ENCODE peak calls at places on chromosomes 3 and 15, in six cellular contexts. H is fibroblast of lung, N is SK-N-SH, T is psoas muscle, O is cardiac muscle cell, Q is DND-41. K is an unnamed sample. For H3K9me3, the result is how much of the 10 kb centered on the place peaks cover.

GRCh38 chr15:59550961-59551360 is 60.6 kb upstream of the GCNT3 start:
- DNase-seq in H (no peak), N (no peak), T (no peak), O (no peak), Q (no peak), K (no peak)

GRCh38 chr3:134250717-134251220 is at the start of gene RYK:
- DNase-seq in H (peak), N (peak), T (peak), O (peak), Q (peak), K (peak)

GRCh38 chr15:87038404-87038803 is 958.7 kb downstream of the AGBL1 start:
- DNase-seq in H (no peak), N (no peak), T (no peak), O (no peak), Q (no peak), K (no peak)

GRCh38 chr15:39583586-39584265 is 2.8 kb downstream of the THBS1 start:
- DNase-seq in H (peak), N (peak), T (no peak), O (peak), Q (peak), K (peak)

GRCh38 chr3:82942041-82942440 is 1180.6 kb upstream of the GBE1 start:
- DNase-seq in H (no peak), N (no peak), T (no peak), O (no peak), Q (no peak), K (no peak)

GRCh38 chr3:107938128-107938527 is 152.7 kb downstream of the CD47 start:
- DNase-seq in H (peak), N (peak), T (no peak), O (peak), Q (peak), K (peak)

GRCh38 chr3:155382396-155383042 is 89.0 kb upstream of the STRIT1 start:
- DNase-seq in H (peak), N (peak), T (peak), O (peak), Q (peak), K (peak)

GRCh38 chr3:28218917-28219198 is 22.6 kb upstream of the CMC1 start:
- DNase-seq in H (no peak), N (no peak), T (no peak), O (no peak), Q (no peak), K (no peak)

GRCh38 chr15:73355866-73356265 is 12.9 kb downstream of the HCN4 start:
- DNase-seq in H (no peak), N (no peak), T (no peak), O (no peak), Q (no peak), K (no peak)

GRCh38 chr15:70703483-70703882 is 59.9 kb downstream of the UACA start:
- DNase-seq in H (peak), N (no peak), T (no peak), O (peak), Q (no peak), K (no peak)

GRCh38 chr15:59791079-59791478 is 102.0 kb upstream of the BNIP2 start:
- DNase-seq in H (no peak), N (no peak), T (no peak), O (no peak), Q (no peak), K (no peak)

GRCh38 chr3:32501785-32502088 is 915 bp downstream of the CMTM6 start:
- DNase-seq in H (no peak), N (no peak), T (no peak), O (no peak), Q (no peak), K (no peak)

GRCh38 chr3:32500225-32500624 is 2.4 kb downstream of the CMTM6 start:
- DNase-seq in H (no peak), N (no peak), T (no peak), O (no peak), Q (no peak), K (no peak)

GRCh38 chr3:32502089-32502943 is at the start of gene CMTM6:
- DNase-seq in H (peak), N (peak), T (peak), O (peak), Q (peak), K (peak)

GRCh38 chr3:32502944-32503286 is 263 bp upstream of the CMTM6 start:
- DNase-seq in H (no peak), N (no peak), T (no peak), O (no peak), Q (no peak), K (no peak)

DNA sequence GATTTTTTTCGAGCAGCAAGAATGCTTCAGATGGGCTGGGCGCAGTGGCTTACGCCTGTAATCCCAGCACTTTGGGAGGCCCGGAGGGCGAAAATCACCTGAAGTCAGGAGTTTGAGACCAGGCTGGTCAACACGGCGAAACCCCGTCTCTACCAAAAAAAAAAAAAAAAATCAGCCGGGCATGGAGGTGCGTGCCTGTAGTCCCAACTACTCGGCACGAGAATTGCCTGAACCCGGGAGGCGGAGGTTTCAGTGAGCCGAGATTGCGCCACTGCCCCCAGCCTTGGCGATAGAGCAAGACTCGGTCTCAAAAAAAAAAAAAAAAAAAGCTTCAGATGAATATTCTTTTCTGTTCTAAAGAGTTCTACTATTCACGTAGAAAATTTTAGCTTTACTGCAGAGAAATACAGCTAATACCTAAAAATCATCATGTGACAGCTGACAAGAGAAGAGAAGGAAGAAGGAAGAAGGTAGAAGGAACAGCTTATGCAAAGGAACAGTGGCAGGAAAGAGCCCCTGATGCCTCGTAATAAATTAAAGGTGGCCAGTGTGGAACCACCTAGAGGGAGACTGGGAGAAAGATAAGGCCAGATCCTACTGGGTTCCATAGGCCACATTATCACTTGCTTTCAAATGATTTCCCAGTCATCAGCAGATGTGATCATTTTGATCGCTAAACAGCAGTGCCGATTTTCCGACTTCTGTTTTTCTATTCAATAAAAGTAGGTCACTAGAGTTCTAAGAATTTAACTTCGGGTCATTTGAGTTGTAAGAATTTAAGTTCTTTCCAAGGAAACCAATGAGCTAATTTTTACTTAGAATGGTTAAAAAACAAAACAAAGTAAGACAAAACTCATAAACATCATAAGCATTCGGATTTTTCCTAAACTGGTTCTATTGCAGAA is 1.5 kb downstream of the CMTM6 start:
- DNase-seq in H (no peak), N (peak), T (no peak), O (peak), Q (no peak), K (no peak)
- H3K27ac ChIP-seq in H (no peak), N (no peak), T (peak), O (peak), Q (peak), K (no peak)

DNA sequence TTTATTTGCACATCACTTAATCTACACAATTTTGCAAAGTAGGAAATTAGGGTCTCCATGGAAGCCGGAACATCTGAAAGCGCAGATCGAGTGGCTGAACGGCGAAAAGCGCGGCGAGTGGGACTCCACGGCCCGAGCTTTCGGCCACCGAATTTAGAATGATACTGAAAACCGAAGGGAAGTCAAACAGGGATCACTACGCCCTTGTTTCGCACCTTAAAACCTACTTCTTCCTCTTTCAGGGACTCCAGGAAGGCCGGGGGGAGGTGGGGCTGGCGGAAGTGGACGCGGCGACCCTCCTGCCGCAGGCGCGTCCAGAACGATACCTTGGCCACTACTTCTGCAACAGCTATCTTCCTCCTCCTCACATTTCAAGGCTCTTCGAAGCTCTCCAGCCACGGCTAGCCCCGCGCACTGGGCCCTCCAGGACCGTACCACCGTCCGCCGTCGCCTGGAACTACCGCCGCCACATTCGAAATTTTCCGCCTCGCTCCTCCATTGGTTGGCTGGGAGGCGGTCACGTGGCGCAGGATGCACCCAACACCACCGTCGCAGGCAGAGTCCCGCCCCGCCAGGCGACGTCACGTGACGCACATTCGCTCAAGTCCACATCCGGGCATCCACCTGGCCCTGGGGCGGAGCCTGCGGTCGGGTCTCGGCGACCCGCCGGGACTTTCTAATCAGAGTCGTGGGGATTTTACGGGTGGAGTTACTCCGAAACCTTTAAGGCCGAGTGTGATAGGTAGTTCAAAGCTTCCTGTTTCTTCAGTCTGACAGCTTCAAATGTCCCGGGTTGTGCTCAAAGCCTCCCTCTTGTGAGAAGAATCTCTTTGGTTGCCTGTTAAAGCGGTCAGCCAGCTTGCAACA is at the start of gene SGO1:
- DNase-seq in H (peak), N (peak), T (peak), O (peak), Q (peak), K (peak)
- TF ChIP-seq CTCF in H (peak), N (no peak), T (no peak), O (peak), Q (peak), K (no peak)

GRCh38 chr3:44734646-44735168 is 5.3 kb downstream of the ZNF501 start:
- DNase-seq in H (no peak), N (no peak), T (no peak), O (no peak), Q (no peak), K (no peak)

DNA sequence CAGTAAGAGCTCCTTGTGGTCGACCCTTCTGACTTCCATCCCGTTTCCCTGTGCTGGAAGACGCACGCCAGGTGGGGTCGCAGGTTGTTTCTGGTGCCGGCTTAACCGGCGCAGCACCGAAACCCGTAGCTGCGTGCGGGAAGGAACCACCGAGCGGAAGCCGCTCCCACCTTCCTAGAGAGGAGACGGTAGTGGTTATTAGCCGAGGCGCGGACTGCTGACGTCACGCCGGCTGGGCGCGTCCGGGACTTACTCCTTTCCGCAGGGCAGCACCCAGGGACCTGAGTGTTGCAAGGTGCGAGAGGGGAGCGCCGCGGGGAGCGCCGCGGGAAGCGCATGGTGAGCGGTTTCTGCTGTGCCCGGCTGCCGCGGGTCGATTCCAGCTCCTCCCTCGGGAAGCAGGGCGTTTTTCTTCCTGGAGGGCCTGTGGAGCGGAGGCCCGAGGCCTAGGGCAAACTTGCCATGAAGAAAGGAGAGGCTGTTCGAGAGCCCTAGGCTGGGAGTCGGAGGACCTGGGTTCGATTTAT is at the start of gene ZNF501:
- DNase-seq in H (peak), N (peak), T (peak), O (peak), Q (peak), K (peak)
- H3K9me3 ChIP-seq in H (under half), N (under half), T (half or more), O (under half), Q (under half), K (under half)

DNA sequence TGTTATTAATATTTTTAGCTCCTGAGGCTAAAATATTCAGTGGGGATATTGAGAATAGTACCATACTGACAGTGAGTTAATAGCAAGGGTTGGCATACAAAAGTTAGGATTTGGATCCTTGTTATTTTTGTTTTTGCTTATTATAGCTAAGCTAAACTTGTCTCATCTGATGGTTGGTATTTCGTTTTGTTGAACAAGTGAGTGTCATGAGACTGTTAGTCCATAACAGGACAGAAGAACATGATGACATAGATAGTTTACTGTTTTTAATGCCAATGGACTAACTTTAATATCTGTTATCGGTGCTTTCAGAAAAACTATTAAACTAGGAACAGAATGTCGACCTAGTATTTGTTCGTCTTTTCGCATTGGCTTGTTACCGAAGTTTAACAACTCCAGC is 48.5 kb downstream of the GPR171 start:
- DNase-seq in H (no peak), N (no peak), T (no peak), O (no peak), Q (no peak), K (no peak)
- H3K27ac ChIP-seq in H (no peak), N (no peak), T (no peak), O (no peak), Q (no peak), K (no peak)